ENCODE peak calls at places on chromosomes 13 and 19, in seven cellular contexts. One of them, this sample, is unnamed.

GRCh38 chr13:90415902-90416301 is 931.6 kb upstream of the MIR17HG start:
- DNase-seq in Caki2: no peak
- DNase-seq in BE2C: no peak
- DNase-seq in GM03348: no peak
- DNase-seq in choroid plexus epithelial cell: peak; percentile 23
- DNase-seq in upper lobe of right lung: no peak
- DNase-seq in naive thymus-derived CD4-positive, alpha-beta T cell: no peak
- DNase-seq in this sample: no peak

GRCh38 chr19:8238251-8238650 is 29.1 kb downstream of the CERS4 start:
- DNase-seq in Caki2: no peak
- DNase-seq in BE2C: no peak
- DNase-seq in GM03348: no peak
- DNase-seq in choroid plexus epithelial cell: no peak
- DNase-seq in upper lobe of right lung: no peak
- DNase-seq in naive thymus-derived CD4-positive, alpha-beta T cell: no peak
- DNase-seq in this sample: no peak

GRCh38 chr13:71880753-71881541 is 13.9 kb upstream of the DACH1 start:
- DNase-seq in Caki2: peak; percentile 47
- DNase-seq in BE2C: no peak
- DNase-seq in GM03348: no peak
- DNase-seq in choroid plexus epithelial cell: no peak
- DNase-seq in upper lobe of right lung: no peak
- DNase-seq in naive thymus-derived CD4-positive, alpha-beta T cell: no peak
- DNase-seq in this sample: no peak

GRCh38 chr13:46124967-46125933 is 20.4 kb upstream of the CPB2 start:
- DNase-seq in Caki2: no peak
- DNase-seq in BE2C: no peak
- DNase-seq in GM03348: no peak
- DNase-seq in choroid plexus epithelial cell: no peak
- DNase-seq in upper lobe of right lung: no peak
- DNase-seq in naive thymus-derived CD4-positive, alpha-beta T cell: no peak
- DNase-seq in this sample: no peak

GRCh38 chr19:7292950-7293794 is 1.0 kb downstream of the INSR start:
- DNase-seq in Caki2: no peak
- DNase-seq in BE2C: peak; percentile 25
- DNase-seq in GM03348: peak; percentile 40
- DNase-seq in choroid plexus epithelial cell: no peak
- DNase-seq in upper lobe of right lung: peak; percentile 80
- DNase-seq in naive thymus-derived CD4-positive, alpha-beta T cell: peak; percentile 14
- DNase-seq in this sample: no peak

GRCh38 chr19:35696835-35697234 is 7.5 kb upstream of the ZBTB32 start:
- DNase-seq in Caki2: no peak
- DNase-seq in BE2C: no peak
- DNase-seq in GM03348: no peak
- DNase-seq in choroid plexus epithelial cell: no peak
- DNase-seq in upper lobe of right lung: no peak
- DNase-seq in naive thymus-derived CD4-positive, alpha-beta T cell: no peak
- DNase-seq in this sample: no peak

GRCh38 chr19:46603195-46603637 is 2.1 kb downstream of the CALM3 start:
- DNase-seq in Caki2: peak; percentile 32
- DNase-seq in BE2C: no peak
- DNase-seq in GM03348: no peak
- DNase-seq in choroid plexus epithelial cell: no peak
- DNase-seq in upper lobe of right lung: peak; percentile 33
- DNase-seq in naive thymus-derived CD4-positive, alpha-beta T cell: no peak
- DNase-seq in this sample: no peak

GRCh38 chr13:26967119-26968038 is 204.2 kb downstream of the USP12 start:
- DNase-seq in Caki2: no peak
- DNase-seq in BE2C: peak; percentile 62
- DNase-seq in GM03348: peak; percentile 69
- DNase-seq in choroid plexus epithelial cell: no peak
- DNase-seq in upper lobe of right lung: no peak
- DNase-seq in naive thymus-derived CD4-positive, alpha-beta T cell: no peak
- DNase-seq in this sample: no peak

GRCh38 chr19:57818378-57818777 is 3.7 kb upstream of the ZNF552 start:
- DNase-seq in Caki2: no peak
- DNase-seq in BE2C: no peak
- DNase-seq in GM03348: no peak
- DNase-seq in choroid plexus epithelial cell: no peak
- DNase-seq in upper lobe of right lung: no peak
- DNase-seq in naive thymus-derived CD4-positive, alpha-beta T cell: no peak
- DNase-seq in this sample: no peak